ENCODE peak calls at places on chromosomes 16 and 17, in eight cellular contexts. Y is stimulated activated CD8-positive, alpha-beta memory T cell treated with anti-CD3 and anti-CD28 coated beads, Interleukin-4, amount 100 ng/mL, for 24 hours; I is sigmoid colon; Q is naive thymus-derived CD8-positive, alpha-beta T cell; L is LHCN-M2; A is NCI-H1436; F is Jurkat, Clone E6-1; S is psoas muscle. U is an unnamed sample.
A peak's percentile ranks its signal among the peaks of the same experiment; 100 is the strongest.

GRCh38 chr17:80826346-80826954 is 165.2 kb upstream of the CHMP6 start:
- DNase-seq in Q (no peak), F (no peak), S (no peak), L (no peak), I (peak; percentile 57), A (no peak), Y (no peak), U (no peak)

GRCh38 chr17:29586676-29587469 is 2.6 kb downstream of the GIT1 start:
- DNase-seq in A (no peak), L (no peak), I (no peak), Q (no peak), Y (no peak), S (no peak), F (no peak), U (no peak)

GRCh38 chr17:51046527-51047384 is 73.9 kb downstream of the SPAG9 start:
- DNase-seq in L (peak; percentile 97), Q (no peak), I (peak; percentile 91), A (peak; percentile 94), Y (no peak), F (no peak), S (peak; percentile 38), U (no peak)

GRCh38 chr16:707062-707538 is 1.5 kb upstream of the FBXL16 start:
- DNase-seq in S (no peak), A (no peak), F (no peak), L (peak; percentile 22), I (no peak), Y (no peak), Q (no peak), U (no peak)

GRCh38 chr17:44359001-44359400 is 4.7 kb downstream of the FAM171A2 start:
- DNase-seq in Y (no peak), A (no peak), Q (no peak), I (no peak), L (no peak), F (peak; percentile 37), S (no peak), U (no peak)

GRCh38 chr16:14436410-14436955 is 193.6 kb downstream of the PARN start:
- DNase-seq in F (peak; percentile 88), S (peak; percentile 43), I (no peak), Y (no peak), Q (no peak), A (no peak), L (peak; percentile 66), U (no peak)

GRCh38 chr16:87249425-87249824 is 67.8 kb downstream of the C16orf95 start:
- DNase-seq in A (no peak), Q (no peak), Y (no peak), I (no peak), F (no peak), L (no peak), S (no peak), U (no peak)

GRCh38 chr16:12791340-12791739 is 12.3 kb downstream of the CPPED1 start:
- DNase-seq in F (no peak), S (no peak), Q (no peak), L (no peak), I (no peak), A (no peak), Y (no peak), U (no peak)

GRCh38 chr16:57260294-57260929 is 15.4 kb downstream of the ARL2BP start:
- DNase-seq in F (no peak), L (peak; percentile 57), S (no peak), Q (peak; percentile 31), Y (no peak), A (no peak), I (peak; percentile 59), U (peak; percentile 95)

GRCh38 chr17:6485646-6486412 is 41.6 kb downstream of the PIMREG start:
- DNase-seq in I (no peak), F (no peak), L (no peak), Q (no peak), Y (no peak), S (no peak), A (no peak), U (no peak)

GRCh38 chr17:30426292-30426691 is 47.6 kb downstream of the CPD start:
- DNase-seq in Q (no peak), F (no peak), I (no peak), S (no peak), A (no peak), Y (no peak), L (no peak), U (no peak)

GRCh38 chr17:17849863-17850373 is 13.1 kb upstream of the SREBF1 start:
- DNase-seq in L (peak; percentile 62), S (peak; percentile 59), F (peak; percentile 85), A (peak; percentile 67), I (no peak), Y (peak; percentile 39), Q (peak; percentile 45), U (no peak)

GRCh38 chr17:72632026-72632684 is 460.3 kb downstream of the SLC39A11 start:
- DNase-seq in Q (no peak), L (no peak), Y (no peak), F (no peak), A (peak; percentile 16), I (no peak), S (no peak), U (no peak)

GRCh38 chr16:84119368-84119767 is 2.6 kb upstream of the MBTPS1 start:
- DNase-seq in F (no peak), L (no peak), I (no peak), A (peak; percentile 37), Q (no peak), S (no peak), Y (no peak), U (no peak)

GRCh38 chr17:77654861-77655260 is 303.6 kb upstream of the TNRC6C start:
- DNase-seq in I (peak; percentile 24), Q (no peak), S (no peak), A (no peak), Y (no peak), F (no peak), L (no peak), U (no peak)

U was measured in glomerular endothelial cell.